ENCODE peak calls at places on chromosomes 13 and 19, in ten cellular contexts. V is endodermal cell, P is thoracic aorta, R is spleen, T is left ventricle myocardium inferior, S is DND-41, X is ascending aorta, U is stomach, A is tibial artery, N is H9. I is an unnamed sample.

GRCh38 chr13:93344048-93344447 is 117.4 kb downstream of the GPC6 start:
- DNase-seq in V (no peak), P (no peak), R (no peak), T (no peak), S (no peak), X (no peak), U (no peak), A (no peak), N (no peak), I (no peak)

GRCh38 chr13:33322965-33323668 is 37.6 kb upstream of the STARD13 start:
- DNase-seq in V (no peak), P (no peak), R (no peak), T (no peak), S (no peak), X (no peak), U (no peak), A (no peak), N (no peak), I (no peak)

GRCh38 chr19:41876847-41877489 is at the start of gene CD79A:
- DNase-seq in V (no peak), P (no peak), R (peak; percentile 96), T (no peak), S (peak; percentile 96), X (no peak), U (no peak), A (no peak), N (no peak), I (no peak)

GRCh38 chr19:46481187-46481586 is 9.8 kb upstream of the PNMA8A start:
- DNase-seq in V (no peak), P (no peak), R (no peak), T (no peak), S (no peak), X (no peak), U (no peak), A (no peak), N (no peak), I (no peak)

GRCh38 chr19:13329766-13330165 is 176.5 kb downstream of the CACNA1A start:
- DNase-seq in V (no peak), P (no peak), R (no peak), T (no peak), S (no peak), X (no peak), U (no peak), A (no peak), N (no peak), I (no peak)

GRCh38 chr13:99388334-99388923 is 81.2 kb upstream of the GPR183 start:
- DNase-seq in V (peak; percentile 38), P (no peak), R (no peak), T (no peak), S (no peak), X (peak; percentile 52), U (no peak), A (no peak), N (peak; percentile 23), I (no peak)

GRCh38 chr19:32053366-32053765 is 292.0 kb upstream of the ZNF507 start:
- DNase-seq in V (no peak), P (no peak), R (no peak), T (no peak), S (no peak), X (no peak), U (no peak), A (no peak), N (no peak), I (no peak)

GRCh38 chr19:38697197-38697596 is 47.1 kb downstream of the CAPN12 start:
- DNase-seq in V (no peak), P (no peak), R (no peak), T (no peak), S (no peak), X (no peak), U (no peak), A (no peak), N (no peak), I (no peak)

GRCh38 chr13:56352356-56352755 is 788.4 kb upstream of the PRR20A start:
- DNase-seq in V (no peak), P (no peak), R (no peak), T (no peak), S (no peak), X (no peak), U (no peak), A (no peak), N (no peak), I (no peak)

GRCh38 chr19:13099073-13099999 is 3.3 kb downstream of the LYL1 start:
- DNase-seq in V (peak; percentile 80), P (no peak), R (peak; percentile 98), T (peak; percentile 81), S (peak; percentile 84), X (peak; percentile 81), U (peak; percentile 78), A (peak; percentile 70), N (peak; percentile 78), I (peak; percentile 68)

GRCh38 chr13:100108913-100109507 is 20.1 kb downstream of the PCCA start:
- DNase-seq in V (no peak), P (no peak), R (no peak), T (no peak), S (no peak), X (no peak), U (no peak), A (no peak), N (no peak), I (no peak)

GRCh38 chr13:101700598-101700997 is 248.1 kb downstream of the ITGBL1 start:
- DNase-seq in V (no peak), P (no peak), R (no peak), T (no peak), S (no peak), X (no peak), U (no peak), A (peak; percentile 49), N (no peak), I (no peak)

GRCh38 chr19:7736148-7736547 is 4.2 kb upstream of the CLEC4G start:
- DNase-seq in V (no peak), P (no peak), R (peak; percentile 11), T (no peak), S (no peak), X (no peak), U (no peak), A (no peak), N (no peak), I (no peak)
- H3K27ac ChIP-seq in V (no peak overlapping the region), P (no peak overlapping the region), R (no peak overlapping the region), T (no peak overlapping the region), S (no peak overlapping the region), X (no peak overlapping the region), U (no peak overlapping the region), A (no peak overlapping the region), N (no peak overlapping the region), I (no peak overlapping the region)

DNA sequence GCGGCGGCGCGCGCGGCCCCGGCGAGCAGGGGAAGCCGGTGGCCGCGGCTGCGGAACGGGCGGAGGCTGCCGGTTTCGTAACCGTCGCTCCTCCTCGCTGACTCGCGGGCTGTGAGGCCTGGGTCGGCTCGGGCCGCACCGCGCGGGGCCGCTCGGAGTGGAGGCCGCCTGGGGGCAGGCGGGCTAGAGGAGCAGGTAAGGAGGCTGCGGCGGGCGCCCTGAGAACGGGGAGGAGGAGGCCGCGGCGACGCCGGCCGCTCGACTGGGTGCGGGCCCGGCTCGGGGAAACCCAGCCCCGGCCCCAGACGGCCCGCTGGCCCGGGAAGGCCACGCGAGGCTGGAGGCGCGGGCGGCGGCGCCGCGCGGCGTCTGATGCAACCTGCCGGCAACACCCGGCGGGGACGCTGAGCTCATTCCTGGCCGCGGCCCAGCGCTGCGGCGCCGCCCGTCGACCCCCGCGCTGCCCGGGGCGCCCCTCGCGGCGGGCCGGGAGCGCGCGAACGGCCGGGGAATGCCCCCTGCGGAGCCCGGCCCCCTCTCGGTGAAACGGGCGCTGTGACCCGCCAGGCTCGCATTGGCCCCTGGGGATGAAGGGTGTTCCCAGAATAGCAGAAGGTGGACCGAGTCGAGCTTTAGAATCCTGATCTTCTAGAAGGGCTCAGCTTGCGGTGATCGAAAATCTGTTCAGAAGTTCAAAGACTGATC is at the start of gene CEBPG:
- DNase-seq in V (no peak), P (no peak), R (no peak), T (peak; percentile 59), S (peak; percentile 58), X (no peak), U (peak; percentile 55), A (no peak), N (no peak), I (no peak)
- TF ChIP-seq CTCF in V (peak; percentile 61), P (no peak), R (peak; percentile 43), T (peak; percentile 35), S (peak; percentile 42), X (no peak), U (no peak), A (peak; percentile 48), N (peak; percentile 40), I (peak; percentile 32)

GRCh38 chr19:15419413-15420025 is 731 bp upstream of the AKAP8L start:
- DNase-seq in V (no peak), P (no peak), R (no peak), T (no peak), S (no peak), X (no peak), U (no peak), A (no peak), N (no peak), I (no peak)

GRCh38 chr19:15422311-15423075 is 3.7 kb upstream of the AKAP8L start:
- DNase-seq in V (no peak), P (no peak), R (no peak), T (no peak), S (no peak), X (no peak), U (no peak), A (no peak), N (no peak), I (no peak)

GRCh38 chr19:15421136-15421535 is 2.3 kb upstream of the AKAP8L start:
- DNase-seq in V (no peak), P (no peak), R (no peak), T (no peak), S (no peak), X (no peak), U (no peak), A (no peak), N (no peak), I (no peak)

GRCh38 chr19:15423130-15423529 is 4.3 kb upstream of the AKAP8L start:
- DNase-seq in V (no peak), P (no peak), R (no peak), T (no peak), S (no peak), X (no peak), U (no peak), A (no peak), N (no peak), I (no peak)

GRCh38 chr19:15421726-15422260 is 3.0 kb upstream of the AKAP8L start:
- DNase-seq in V (no peak), P (no peak), R (no peak), T (peak; percentile 67), S (no peak), X (no peak), U (peak; percentile 85), A (no peak), N (no peak), I (no peak)
- H3K27me3 ChIP-seq in V (no peaks in the 10 kb centered on the region), P (no peaks in the 10 kb centered on the region), R (no peaks in the 10 kb centered on the region), T (no peaks in the 10 kb centered on the region), S (no peaks in the 10 kb centered on the region), X (no peaks in the 10 kb centered on the region), U (no peaks in the 10 kb centered on the region), A (no peaks in the 10 kb centered on the region), N (no peaks in the 10 kb centered on the region), I (no peaks in the 10 kb centered on the region)

DNA sequence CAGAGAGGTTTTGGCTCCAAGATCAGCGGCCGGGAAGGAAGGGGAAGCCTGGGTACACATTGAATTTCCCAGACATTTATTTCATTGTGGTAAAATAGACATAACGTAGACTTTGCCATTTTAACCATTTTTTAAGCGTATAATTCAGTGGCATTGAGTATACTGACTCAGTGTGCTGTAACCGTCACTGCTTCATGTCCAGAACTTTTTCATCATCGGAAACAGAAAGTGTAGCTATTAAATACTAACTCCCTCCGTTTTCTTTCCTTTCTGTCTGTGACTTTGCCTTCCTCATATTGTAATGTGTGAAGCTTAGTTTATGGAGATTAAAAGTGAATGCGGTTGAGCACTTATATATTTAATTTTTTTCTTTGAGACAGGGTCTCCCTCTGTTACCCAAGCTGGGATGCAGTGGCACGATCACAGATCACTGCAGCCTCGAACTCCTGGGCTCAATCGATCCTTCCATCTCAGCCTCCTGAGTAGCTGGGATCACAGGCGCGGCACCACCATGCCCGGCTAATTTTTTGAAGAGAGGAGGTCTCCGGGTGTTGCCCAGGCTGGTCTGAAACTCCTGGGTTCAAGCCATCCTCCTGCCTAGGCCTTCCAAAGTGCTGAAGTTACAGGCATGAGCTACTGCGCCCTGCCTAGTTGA is 1.4 kb downstream of the HNRNPM start:
- DNase-seq in V (no peak), P (no peak), R (no peak), T (no peak), S (no peak), X (no peak), U (no peak), A (no peak), N (no peak), I (no peak)
- H3K27ac ChIP-seq in V (no peak overlapping the region), P (peak overlapping the region; percentile 96), R (peak overlapping the region; percentile 96), T (peak overlapping the region; percentile 99), S (peak overlapping the region; percentile 90), X (peak overlapping the region; percentile 98), U (peak overlapping the region; percentile 94), A (peak overlapping the region; percentile 96), N (no peak overlapping the region), I (peak overlapping the region; percentile 93)

I was measured in CD4-positive, alpha-beta T cell.